ENCODE peak calls at places on chromosomes 5 and 9, in four cellular contexts. C is CD4-positive, alpha-beta T cell; I is effector memory CD4-positive, alpha-beta T cell; E is fibroblast of lung. W is an unnamed sample.

GRCh38 chr9:101311759-101312420 is 72.9 kb downstream of the BAAT start:
- DNase-seq in C (no peak), I (no peak), E (peak), W (no peak)

GRCh38 chr9:81893929-81894328 is 34.3 kb upstream of the SPATA31D4 start:
- DNase-seq in C (no peak), E (peak), I (no peak), W (no peak)

GRCh38 chr9:95724253-95724991 is 151.1 kb upstream of the ERCC6L2 start:
- DNase-seq in E (no peak), I (peak), C (peak), W (no peak)

GRCh38 chr5:180111273-180111695 is 39.7 kb upstream of the RNF130 start:
- DNase-seq in E (no peak), C (no peak), I (no peak), W (no peak)

GRCh38 chr9:16639644-16640043 is 230.8 kb downstream of the BNC2 start:
- DNase-seq in E (no peak), C (no peak), I (no peak), W (no peak)

GRCh38 chr9:129270903-129271431 is 92.9 kb upstream of the IER5L start:
- DNase-seq in E (peak), C (no peak), I (no peak), W (no peak)

GRCh38 chr9:87116492-87116891 is 169.2 kb upstream of the GAS1 start:
- DNase-seq in E (no peak), I (no peak), C (no peak), W (no peak)

GRCh38 chr5:154721476-154722058 is 33.6 kb upstream of the LARP1 start:
- DNase-seq in C (no peak), I (no peak), E (no peak), W (no peak)

GRCh38 chr9:100602302-100602930 is 24.5 kb downstream of the CAVIN4 start:
- DNase-seq in E (peak), C (no peak), I (no peak), W (peak)

GRCh38 chr9:121150188-121150587 is 51.5 kb downstream of the RAB14 start:
- DNase-seq in E (no peak), I (no peak), C (no peak), W (no peak)

DNA sequence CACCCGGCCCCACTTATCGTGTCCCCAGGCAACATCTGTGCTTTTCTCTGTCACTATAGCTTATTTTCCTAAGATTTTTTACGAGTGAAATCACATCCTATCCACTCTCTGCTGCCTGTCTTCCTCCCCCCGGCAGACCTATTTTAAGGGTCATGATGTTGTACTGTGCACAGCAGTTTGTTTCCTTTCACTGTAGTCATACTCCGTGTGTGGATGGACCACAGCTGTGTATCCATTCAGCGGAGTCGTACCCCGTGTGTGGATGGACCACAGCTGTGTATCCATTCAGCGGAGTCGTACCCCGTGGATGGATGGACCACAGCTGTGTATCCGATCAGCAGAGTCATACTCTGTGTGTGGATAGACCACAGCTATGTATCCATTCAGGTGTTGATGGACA is 8.7 kb upstream of the FCN2 start:
- DNase-seq in I (no peak), C (no peak), E (no peak), W (no peak)
- H3K27ac ChIP-seq in I (no peak), C (no peak), E (no peak), W (no peak)

GRCh38 chr9:110776207-110776606 is 107.6 kb downstream of the MUSK start:
- DNase-seq in C (no peak), I (no peak), E (no peak), W (no peak)
- H3K27ac ChIP-seq in C (no peak), I (no peak), E (no peak), W (peak)

GRCh38 chr5:92544567-92544966 is 1036.5 kb downstream of the NR2F1-AS1 start:
- DNase-seq in C (no peak), E (peak), I (no peak), W (no peak)

GRCh38 chr5:92544042-92544441 is 1037.0 kb downstream of the NR2F1-AS1 start:
- DNase-seq in E (peak), I (no peak), C (no peak), W (no peak)

GRCh38 chr5:92552206-92553160 is 1028.5 kb downstream of the NR2F1-AS1 start:
- DNase-seq in I (no peak), C (no peak), E (peak), W (no peak)

GRCh38 chr5:92553326-92553725 is 1027.7 kb downstream of the NR2F1-AS1 start:
- DNase-seq in C (no peak), I (no peak), E (no peak), W (no peak)

DNA sequence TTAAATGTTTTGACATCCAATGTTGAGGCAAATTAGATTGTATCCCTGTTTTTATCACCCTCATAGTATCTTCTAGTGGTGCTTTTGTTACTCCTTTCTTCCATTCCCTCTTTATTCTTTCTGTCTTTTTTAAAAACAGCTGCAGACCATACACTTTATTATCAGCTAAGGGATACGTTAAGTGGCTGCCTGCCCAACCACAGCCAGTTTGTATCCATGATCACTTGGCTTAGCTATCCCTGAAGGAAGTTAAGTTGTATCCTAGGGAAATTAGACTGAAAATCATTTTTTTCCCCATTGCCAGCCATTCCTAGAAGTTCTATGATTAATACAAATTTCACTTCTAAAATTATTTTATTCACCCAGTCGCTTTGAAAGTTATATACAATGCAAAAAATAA is 1032.7 kb downstream of the NR2F1-AS1 start:
- DNase-seq in C (no peak), I (no peak), E (peak), W (no peak)
- H3K27ac ChIP-seq in C (no peak), I (no peak), E (no peak), W (no peak)

DNA sequence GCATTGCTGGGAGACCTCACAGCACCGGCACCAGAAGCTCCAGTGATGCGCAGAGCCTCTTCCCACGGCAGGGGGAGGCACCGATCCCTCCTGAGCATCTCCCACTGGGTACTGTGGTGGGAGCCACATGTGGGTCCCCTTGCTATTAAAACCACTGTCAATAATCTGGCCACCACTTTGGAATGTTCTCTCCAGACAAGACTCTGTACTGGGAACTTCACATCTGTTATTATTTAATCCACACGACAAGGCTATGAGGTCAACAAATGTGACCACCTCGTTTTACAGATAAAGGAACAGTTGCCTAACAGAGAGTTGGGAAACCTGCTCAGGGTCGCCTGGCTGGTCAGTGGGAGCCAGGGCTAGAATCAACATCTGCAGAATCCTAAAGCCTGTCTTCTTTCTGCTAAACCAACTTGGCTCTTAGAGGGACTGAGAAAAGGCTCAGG is 72.7 kb downstream of the EPB41L4B start:
- DNase-seq in E (peak), I (no peak), C (no peak), W (no peak)
- H3K27ac ChIP-seq in E (no peak), I (no peak), C (no peak), W (no peak)

GRCh38 chr5:56520951-56521350 is 287.8 kb upstream of the ANKRD55 start:
- DNase-seq in I (no peak), E (no peak), C (no peak), W (peak)

GRCh38 chr5:56522169-56522568 is 289.0 kb upstream of the ANKRD55 start:
- DNase-seq in E (no peak), I (no peak), C (no peak), W (no peak)

GRCh38 chr5:56525117-56525516 is 290.2 kb upstream of the MAP3K1 start:
- DNase-seq in I (no peak), E (peak), C (no peak), W (no peak)

GRCh38 chr5:56523779-56524178 is 290.6 kb upstream of the ANKRD55 start:
- DNase-seq in C (no peak), E (no peak), I (no peak), W (no peak)

GRCh38 chr5:56522972-56523371 is 289.8 kb upstream of the ANKRD55 start:
- DNase-seq in E (peak), C (no peak), I (no peak), W (no peak)
- H3K27ac ChIP-seq in E (no peak), C (no peak), I (no peak), W (no peak)

GRCh38 chr9:136733611-136734010 is 9.1 kb downstream of the LCN10 start:
- DNase-seq in E (no peak), I (no peak), C (no peak), W (no peak)

GRCh38 chr9:136729926-136730325 is 12.8 kb downstream of the LCN10 start:
- DNase-seq in E (no peak), I (no peak), C (no peak), W (no peak)

GRCh38 chr9:136734837-136735496 is 7.8 kb downstream of the LCN10 start:
- DNase-seq in I (no peak), E (no peak), C (no peak), W (no peak)

GRCh38 chr9:136735812-136736480 is 6.8 kb downstream of the LCN10 start:
- DNase-seq in E (no peak), C (no peak), I (no peak), W (no peak)

DNA sequence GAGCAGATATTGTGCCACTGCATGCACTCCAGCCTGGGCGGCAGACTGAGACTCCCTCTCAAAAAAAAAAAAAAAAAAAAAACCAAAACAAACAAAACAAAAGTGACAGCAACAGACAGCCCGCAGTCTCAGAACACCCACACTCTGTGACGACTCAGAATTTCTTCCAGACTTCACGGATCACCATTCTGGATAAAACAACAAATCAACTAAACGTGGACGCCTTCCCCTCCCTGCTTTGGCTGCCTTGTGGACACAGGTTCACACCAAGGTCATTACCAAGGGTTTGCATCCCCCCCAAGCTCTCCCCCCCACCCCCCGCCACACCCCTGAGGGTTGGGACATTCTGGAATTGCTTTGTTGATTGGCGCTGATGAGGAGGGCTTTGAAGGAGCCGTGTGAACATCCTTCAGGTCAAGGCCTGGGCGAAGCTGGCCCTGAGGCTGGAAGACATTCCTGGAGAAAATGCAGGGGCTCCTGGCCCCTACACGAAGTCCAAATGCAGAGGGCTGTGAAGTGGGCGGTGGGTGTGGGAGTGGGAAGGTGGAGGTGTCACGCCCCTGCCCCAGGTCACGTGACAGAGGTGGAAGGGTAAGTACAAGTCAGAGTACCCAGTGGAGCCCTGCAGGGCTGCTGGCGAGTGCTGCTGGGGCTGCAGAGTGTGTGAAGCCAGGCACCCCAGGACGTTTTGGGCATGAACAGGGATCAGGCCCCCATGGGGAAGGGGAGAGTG is 10.1 kb downstream of the LCN10 start:
- DNase-seq in C (no peak), E (no peak), I (no peak), W (no peak)
- H3K27ac ChIP-seq in C (no peak), E (no peak), I (no peak), W (no peak)

DNA sequence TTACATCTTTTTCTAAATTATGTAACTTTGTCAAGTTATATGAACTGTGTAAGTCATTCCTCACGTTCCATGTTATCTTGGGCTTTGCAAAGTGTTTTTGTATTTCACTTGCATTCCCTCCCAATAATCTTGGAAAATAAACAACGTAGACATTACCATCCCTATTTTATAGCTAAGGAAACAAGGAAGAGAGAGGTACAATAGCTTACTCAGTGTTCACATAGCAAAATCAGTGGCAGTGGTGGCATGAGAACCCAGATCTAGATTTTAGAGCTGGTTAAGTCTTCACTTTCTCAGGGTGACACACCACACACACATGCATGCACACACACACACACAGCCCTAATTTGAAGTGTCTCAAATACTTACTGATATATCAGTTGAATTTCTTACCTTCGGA is 34.1 kb downstream of the NSA2 start:
- DNase-seq in C (no peak), E (no peak), I (no peak), W (no peak)
- H3K27ac ChIP-seq in C (no peak), E (no peak), I (no peak), W (no peak)

DNA sequence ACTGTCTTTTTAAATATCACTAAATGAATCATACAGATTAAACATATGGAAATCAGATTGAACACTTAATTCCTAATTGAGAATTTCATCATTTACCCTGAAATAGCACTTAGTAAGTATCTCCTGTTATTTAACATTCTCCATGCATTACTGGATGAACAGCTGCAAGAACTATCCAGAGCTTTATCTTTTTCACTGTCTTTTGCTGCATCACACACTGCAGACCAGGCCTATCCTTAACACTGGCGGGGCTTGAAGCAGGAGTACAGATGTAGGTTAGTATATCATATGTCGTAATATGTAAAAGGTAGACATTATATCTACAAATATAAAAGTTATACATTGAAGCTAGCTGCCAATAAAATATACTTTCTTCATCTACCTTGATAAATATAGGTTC is 108.7 kb upstream of the EFNA5 start:
- DNase-seq in I (no peak), E (no peak), C (no peak), W (no peak)
- H3K27ac ChIP-seq in I (no peak), E (no peak), C (no peak), W (no peak)

GRCh38 chr5:138662599-138662998 is 87.4 kb upstream of the HSPA9 start:
- DNase-seq in C (no peak), E (no peak), I (no peak), W (no peak)
- H3K27ac ChIP-seq in C (no peak), E (no peak), I (no peak), W (no peak)

W was measured in caudate nucleus.